ENCODE peak calls at places on chromosomes 1 and 21, in six cellular contexts. E is heart left ventricle; C is dorsolateral prefrontal cortex; P is kidney glomerular epithelial cell; H is effector memory CD8-positive, alpha-beta T cell; J is AG08396. B is an unnamed sample.

GRCh38 chr1:172469717-172470116 is 25.8 kb upstream of the PIGC start:
- DNase-seq in E (no peak), C (no peak), P (no peak), H (no peak), J (no peak), B (no peak)

GRCh38 chr1:43233631-43234030 is 36.2 kb upstream of the TMEM125 start:
- DNase-seq in E (no peak), C (no peak), P (no peak), H (no peak), J (no peak), B (peak; percentile 13)

GRCh38 chr1:216014046-216014445 is 409.2 kb downstream of the USH2A start:
- DNase-seq in E (no peak), C (no peak), P (peak; percentile 63), H (no peak), J (no peak), B (no peak)

GRCh38 chr21:20276377-20276776 is 721.8 kb upstream of the NCAM2 start:
- DNase-seq in E (no peak), C (no peak), P (no peak), H (no peak), J (no peak), B (no peak)

GRCh38 chr1:196611873-196612272 is 3.6 kb upstream of the KCNT2 start:
- DNase-seq in E (no peak), C (no peak), P (no peak), H (no peak), J (no peak), B (no peak)

GRCh38 chr1:192639607-192640368 is 3.8 kb downstream of the RGS13 start:
- DNase-seq in E (no peak), C (no peak), P (peak; percentile 42), H (no peak), J (no peak), B (no peak)

GRCh38 chr1:115332813-115333608 is 5.0 kb downstream of the NGF start:
- DNase-seq in E (no peak), C (no peak), P (no peak), H (no peak), J (no peak), B (peak; percentile 77)

GRCh38 chr21:16502897-16503296 is 773.1 kb downstream of the USP25 start:
- DNase-seq in E (no peak), C (no peak), P (no peak), H (no peak), J (no peak), B (no peak)

GRCh38 chr1:25617626-25618432 is 1.2 kb downstream of the MAN1C1 start:
- DNase-seq in E (peak; percentile 43), C (no peak), P (no peak), H (no peak), J (no peak), B (no peak)

GRCh38 chr1:29362116-29362515 is 125.8 kb downstream of the PTPRU start:
- DNase-seq in E (no peak), C (no peak), P (no peak), H (no peak), J (no peak), B (no peak)

GRCh38 chr1:246497331-246497915 is 9.7 kb downstream of the SMYD3 start:
- DNase-seq in E (no peak), C (no peak), P (peak; percentile 80), H (peak; percentile 43), J (peak; percentile 37), B (no peak)

B was measured in right atrium auricular region.